ENCODE peak calls at places on chromosomes 6 and 20, in four cellular contexts. S is HCT116, G is A549, O is Panc1. D is an unnamed sample.

GRCh38 chr20:35306931-35307517 is 14.8 kb upstream of the FAM83C start:
- DNase-seq in G (peak), O (no peak), S (peak), D (no peak)

GRCh38 chr20:46581386-46581785 is 30.9 kb upstream of the OCSTAMP start:
- DNase-seq in O (no peak), G (no peak), S (no peak), D (no peak)

GRCh38 chr20:9483131-9483530 is 31.3 kb upstream of the LAMP5 start:
- DNase-seq in O (no peak), G (no peak), S (no peak), D (no peak)

GRCh38 chr20:38125157-38126056 is 39.7 kb downstream of the TGM2 start:
- DNase-seq in O (no peak), G (peak), S (no peak), D (no peak)

GRCh38 chr20:48841861-48842529 is 14.2 kb upstream of the PREX1 start:
- DNase-seq in S (no peak), O (peak), G (peak), D (no peak)

GRCh38 chr6:830667-831327 is 137.9 kb upstream of the EXOC2 start:
- DNase-seq in O (no peak), S (no peak), G (no peak), D (no peak)

GRCh38 chr6:147279423-147279822 is 75.2 kb downstream of the STXBP5 start:
- DNase-seq in S (no peak), O (no peak), G (no peak), D (no peak)

GRCh38 chr6:168559574-168560098 is 118.7 kb downstream of the SMOC2 start:
- DNase-seq in O (no peak), G (no peak), S (no peak), D (no peak)

GRCh38 chr6:134535831-134536230 is 217.9 kb upstream of the SGK1 start:
- DNase-seq in S (no peak), G (no peak), O (no peak), D (no peak)

GRCh38 chr6:130796313-130796905 is 30.8 kb upstream of the SMLR1 start:
- DNase-seq in S (no peak), G (peak), O (no peak), D (no peak)

GRCh38 chr6:52505726-52506501 is 70.9 kb downstream of the TRAM2 start:
- DNase-seq in O (no peak), S (no peak), G (no peak), D (no peak)

GRCh38 chr20:38343798-38344701 is 2.2 kb upstream of the LBP start:
- DNase-seq in S (no peak), G (no peak), O (no peak), D (no peak)

GRCh38 chr6:8023638-8024037 is 40.6 kb downstream of the BLOC1S5 start:
- DNase-seq in G (no peak), S (no peak), O (no peak), D (no peak)

GRCh38 chr20:40532103-40532502 is 156.9 kb downstream of the MAFB start:
- DNase-seq in G (peak), S (peak), O (no peak), D (peak)

GRCh38 chr20:45974896-45975565 is 3.0 kb upstream of the ZNF335 start:
- DNase-seq in S (no peak), O (no peak), G (no peak), D (no peak)

GRCh38 chr6:41560440-41561192 is 14.4 kb downstream of the FOXP4 start:
- DNase-seq in G (no peak), S (no peak), O (no peak), D (no peak)

GRCh38 chr6:5562277-5562676 is 301.0 kb downstream of the FARS2 start:
- DNase-seq in S (no peak), G (no peak), O (no peak), D (no peak)

GRCh38 chr6:1658212-1659005 is 48.7 kb downstream of the FOXC1 start:
- DNase-seq in S (no peak), O (no peak), G (no peak), D (no peak)

GRCh38 chr6:127841811-127842210 is 59.0 kb downstream of the THEMIS start:
- DNase-seq in O (no peak), S (no peak), G (no peak), D (no peak)

GRCh38 chr20:58306421-58307261 is 2.9 kb upstream of the RAB22A start:
- DNase-seq in G (peak), O (peak), S (no peak), D (peak)

DNA sequence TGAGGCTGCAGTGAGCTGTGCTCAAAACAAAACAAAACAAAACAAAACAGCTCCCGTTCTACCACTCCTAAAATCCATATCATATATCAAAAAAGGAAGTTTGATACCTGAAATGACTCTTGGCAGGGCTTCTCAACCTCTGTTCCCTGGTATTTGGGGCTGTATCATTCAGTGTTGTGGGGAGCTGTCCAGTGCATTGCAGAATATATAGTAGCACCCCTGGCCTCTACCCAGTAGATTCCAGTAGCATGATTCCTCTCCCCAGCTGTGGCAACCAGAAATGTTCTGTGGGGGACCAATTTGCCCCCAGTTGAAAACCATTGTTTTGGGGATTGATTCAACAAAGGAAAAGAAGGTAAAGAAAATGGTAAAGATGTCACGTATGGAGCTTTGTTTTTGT is 238.9 kb downstream of the PRL start:
- DNase-seq in G (no peak), O (no peak), S (no peak), D (no peak)
- TF ChIP-seq REST in G (no peak), O (no peak), S (no peak), D (no peak)

DNA sequence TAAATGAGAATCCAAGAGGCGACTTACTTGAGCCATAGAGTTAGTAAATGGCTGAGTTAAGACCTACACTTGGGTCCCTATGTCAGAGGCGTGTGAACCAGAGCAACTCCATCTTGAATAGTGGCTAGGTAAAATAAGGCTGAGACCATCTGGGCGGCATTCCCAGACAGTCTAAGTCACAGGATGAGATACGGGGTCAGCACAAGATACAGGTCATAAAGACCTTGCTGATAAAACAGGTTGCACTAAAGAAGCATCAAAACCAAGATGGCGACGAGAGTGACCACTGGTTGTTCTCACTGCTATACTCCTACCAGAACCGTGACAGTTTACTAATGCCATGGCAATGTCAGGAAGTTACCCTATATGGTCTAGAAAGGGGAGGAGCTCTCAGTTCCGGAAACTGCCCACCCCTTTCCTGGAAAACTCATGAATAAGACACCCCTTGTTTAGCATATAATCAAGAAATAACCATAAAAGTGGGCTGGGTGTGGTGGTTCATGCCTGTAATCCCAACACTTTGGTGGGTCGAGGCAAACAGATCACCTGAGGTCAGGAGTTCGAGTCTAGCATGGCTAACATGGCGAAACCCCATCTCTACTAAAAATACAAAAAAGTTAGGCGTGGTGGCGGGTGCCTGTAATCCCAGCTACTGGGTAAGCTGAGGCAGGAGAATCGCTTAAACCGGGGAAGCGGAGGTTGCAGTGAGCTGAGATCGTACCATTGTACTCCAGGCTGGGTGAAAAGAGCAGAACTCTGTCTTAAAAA is 43.9 kb upstream of the EEF1A1 start:
- DNase-seq in G (no peak), O (no peak), S (no peak), D (no peak)
- TF ChIP-seq REST in G (no peak), O (no peak), S (no peak), D (no peak)

GRCh38 chr6:109979033-109979921 is 1.2 kb downstream of the GPR6 start:
- DNase-seq in G (no peak), S (no peak), O (no peak), D (no peak)
- TF ChIP-seq REST in G (no peak), S (no peak), O (peak), D (no peak)

GRCh38 chr6:107490568-107491058 is 696 bp downstream of the SOBP start:
- DNase-seq in S (no peak), G (no peak), O (no peak), D (no peak)
- TF ChIP-seq REST in S (no peak), G (no peak), O (no peak), D (no peak)

GRCh38 chr6:51273228-51273961 is 454.7 kb downstream of the TFAP2B start:
- DNase-seq in S (no peak), G (no peak), O (no peak), D (peak)
- TF ChIP-seq REST in S (no peak), G (no peak), O (no peak), D (no peak)

GRCh38 chr6:16761469-16762264 is 407 bp upstream of the ATXN1 start:
- DNase-seq in S (peak), O (no peak), G (peak), D (peak)
- TF ChIP-seq REST in S (no peak), O (no peak), G (no peak), D (no peak)